ENCODE peak calls at places on chromosomes 3 and 15, in four cellular contexts. A is H1, X is HCT116, D is HepG2. C is an unnamed sample.

GRCh38 chr15:33068007-33068441 is 126.5 kb downstream of the FMN1 start:
- DNase-seq in A (no peak), X (no peak), D (peak), C (no peak)

GRCh38 chr3:156635973-156636372 is 38.4 kb upstream of the TIPARP start:
- DNase-seq in A (no peak), X (no peak), D (no peak), C (no peak)

GRCh38 chr3:187798126-187798525 is 52.9 kb upstream of the BCL6 start:
- DNase-seq in A (no peak), X (no peak), D (no peak), C (no peak)

GRCh38 chr15:77454265-77454664 is 33.6 kb downstream of the HMG20A start:
- DNase-seq in A (no peak), X (no peak), D (no peak), C (no peak)

GRCh38 chr15:65916664-65917406 is 47.5 kb downstream of the RAB11A start:
- DNase-seq in A (peak), X (no peak), D (peak), C (peak)

GRCh38 chr15:91152896-91153581 is 53.0 kb downstream of the SV2B start:
- DNase-seq in A (no peak), X (no peak), D (no peak), C (no peak)

GRCh38 chr3:128753715-128754114 is 27.7 kb downstream of the RAB7A start:
- DNase-seq in A (no peak), X (no peak), D (no peak), C (no peak)

GRCh38 chr3:21752749-21753347 is 1.8 kb upstream of the ZNF385D start:
- DNase-seq in A (no peak), X (no peak), D (peak), C (peak)

GRCh38 chr15:78810377-78811123 is 714 bp downstream of the ADAMTS7 start:
- DNase-seq in A (peak), X (no peak), D (no peak), C (no peak)

GRCh38 chr3:127015282-127016042 is 32.5 kb downstream of the PLXNA1 start:
- DNase-seq in A (no peak), X (no peak), D (no peak), C (peak)

GRCh38 chr3:34956511-34956910 is 682.8 kb upstream of the ARPP21 start:
- DNase-seq in A (no peak), X (no peak), D (no peak), C (no peak)

GRCh38 chr3:155714295-155714718 is 30.6 kb downstream of the PLCH1 start:
- DNase-seq in A (no peak), X (no peak), D (peak), C (no peak)

GRCh38 chr3:43378066-43378935 is 92.0 kb downstream of the SNRK start:
- DNase-seq in A (no peak), X (peak), D (peak), C (peak)

GRCh38 chr3:189635385-189635784 is 4.2 kb downstream of the TP63 start:
- DNase-seq in A (no peak), X (no peak), D (no peak), C (peak)

GRCh38 chr3:169133178-169134161 is 530.0 kb downstream of the MECOM start:
- DNase-seq in A (no peak), X (no peak), D (no peak), C (no peak)

GRCh38 chr3:11548721-11549131 is 95.0 kb downstream of the VGLL4 start:
- DNase-seq in A (no peak), X (peak), D (no peak), C (no peak)

GRCh38 chr3:184733181-184733580 is 21.3 kb upstream of the MAGEF1 start:
- DNase-seq in A (peak), X (no peak), D (no peak), C (no peak)

GRCh38 chr3:128198313-128198712 is 45.0 kb downstream of the EEFSEC start:
- DNase-seq in A (no peak), X (no peak), D (peak), C (peak)

GRCh38 chr3:187044206-187044605 is 95.1 kb downstream of the RPL39L start:
- DNase-seq in A (no peak), X (no peak), D (no peak), C (no peak)

GRCh38 chr3:40047406-40047805 is 238.0 kb downstream of the MYRIP start:
- DNase-seq in A (no peak), X (no peak), D (no peak), C (no peak)

GRCh38 chr15:101134780-101135179 is 117.1 kb downstream of the CHSY1 start:
- DNase-seq in A (no peak), X (no peak), D (no peak), C (no peak)

GRCh38 chr3:140219161-140219745 is 284.3 kb downstream of the CLSTN2 start:
- DNase-seq in A (no peak), X (no peak), D (no peak), C (no peak)

GRCh38 chr3:167887096-167887495 is 151.6 kb downstream of the SERPINI1 start:
- DNase-seq in A (no peak), X (no peak), D (peak), C (no peak)

GRCh38 chr3:46946856-46947544 is 29.5 kb downstream of the CCDC12 start:
- DNase-seq in A (no peak), X (no peak), D (peak), C (no peak)

DNA sequence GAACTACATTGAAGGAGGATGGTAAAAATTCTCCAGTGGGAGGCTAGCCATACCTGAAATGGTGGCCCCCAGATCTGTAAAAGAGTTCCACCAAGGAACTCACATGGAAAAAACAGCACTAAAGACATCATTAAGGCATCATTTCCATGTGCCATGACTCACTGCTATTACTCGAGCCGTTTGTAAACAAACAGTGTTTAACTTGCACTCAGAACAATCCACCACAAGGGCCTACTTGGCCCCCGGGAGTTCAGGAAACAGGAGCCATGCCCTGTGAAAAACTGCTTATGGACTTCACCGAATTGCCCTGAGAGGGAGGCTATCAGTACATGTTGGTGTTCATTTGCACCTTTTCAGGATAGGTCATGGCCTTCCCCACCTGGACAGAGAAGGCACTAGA is 18.2 kb downstream of the CCR4 start:
- DNase-seq in A (no peak), X (no peak), D (peak), C (no peak)
- TF ChIP-seq YY1 in A (no peak), X (no peak), D (no peak), C (no peak)

GRCh38 chr3:132710311-132710710 is 11.9 kb downstream of the NPHP3 start:
- DNase-seq in A (no peak), X (no peak), D (no peak), C (no peak)
- H3K9ac ChIP-seq in A (no peak), X (no peak), D (no peak), C (no peak)

GRCh38 chr3:67318162-67318561 is 320.1 kb downstream of the KBTBD8 start:
- DNase-seq in A (no peak), X (no peak), D (no peak), C (no peak)
- H3K4me3 ChIP-seq in A (no peak), X (no peak), D (no peak), C (no peak)

DNA sequence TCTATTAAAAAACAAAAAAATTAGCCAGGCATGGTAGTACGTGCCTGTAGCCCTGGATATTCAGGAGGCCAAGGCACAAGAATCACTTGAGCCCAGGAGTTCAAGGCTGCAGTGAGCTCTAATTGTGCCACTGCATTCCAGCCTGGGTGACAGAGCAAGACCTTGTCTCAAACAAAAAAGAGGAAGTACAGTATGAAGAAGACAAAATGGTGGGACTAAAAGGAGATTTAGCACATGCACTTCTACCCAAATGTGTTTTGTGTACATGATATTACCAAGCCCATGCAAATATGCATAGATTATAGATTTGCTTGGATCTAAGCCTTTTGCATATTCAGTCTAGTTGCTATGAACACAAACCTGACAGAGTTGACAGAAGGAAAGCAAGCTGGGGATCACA is 49.2 kb downstream of the TGM4 start:
- DNase-seq in A (no peak), X (no peak), D (no peak), C (no peak)
- TF ChIP-seq YY1 in A (no peak), X (no peak), D (no peak), C (no peak)

DNA sequence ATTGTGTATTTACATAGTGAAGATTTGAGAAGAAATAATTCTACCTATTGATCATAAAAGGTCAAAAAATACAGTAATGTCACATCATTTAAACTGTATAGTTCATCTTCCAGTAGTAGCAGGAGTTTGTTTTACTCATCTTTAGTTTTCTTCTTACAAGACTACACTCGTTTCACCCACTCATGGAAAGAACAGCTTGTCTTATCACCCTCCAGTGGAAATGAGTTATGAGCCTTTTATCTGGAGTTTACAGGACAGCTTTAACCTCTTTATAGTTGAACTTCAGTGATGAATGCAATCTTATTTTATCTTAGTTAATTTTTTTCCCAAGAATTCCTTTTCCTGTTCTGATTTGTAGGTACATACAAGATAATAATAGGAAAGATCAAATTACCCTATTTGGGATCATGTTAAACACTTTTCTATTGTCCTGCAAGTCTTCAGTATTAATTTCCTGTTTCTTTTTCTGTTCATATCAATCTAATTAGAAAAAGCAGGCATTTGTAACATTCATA is 36.8 kb downstream of the RBMS3 start:
- DNase-seq in A (no peak), X (no peak), D (no peak), C (no peak)
- H3K9ac ChIP-seq in A (no peak), X (no peak), D (no peak), C (no peak)

DNA sequence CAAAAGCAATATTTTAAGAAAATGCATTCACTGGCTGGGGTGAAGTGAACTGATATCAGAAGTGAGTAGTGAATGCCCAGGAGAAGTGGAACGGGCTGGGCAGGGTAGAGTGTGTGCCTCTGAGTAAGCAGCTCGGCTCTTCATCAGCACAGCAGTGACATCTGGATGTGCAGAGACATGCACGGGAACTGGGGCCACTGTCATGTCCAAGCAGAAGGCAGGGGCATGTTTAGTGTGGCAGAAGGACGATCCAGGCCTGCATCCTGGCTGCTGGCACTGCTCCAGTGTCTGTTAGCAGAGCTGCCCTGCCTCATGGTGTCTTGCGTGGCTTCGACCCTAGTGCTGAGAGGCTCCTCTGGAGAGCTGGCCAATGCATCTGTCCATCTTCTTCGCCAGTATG is 305.6 kb upstream of the LRRFIP2 start:
- DNase-seq in A (no peak), X (no peak), D (no peak), C (no peak)
- H3K4me3 ChIP-seq in A (no peak), X (no peak), D (no peak), C (no peak)

DNA sequence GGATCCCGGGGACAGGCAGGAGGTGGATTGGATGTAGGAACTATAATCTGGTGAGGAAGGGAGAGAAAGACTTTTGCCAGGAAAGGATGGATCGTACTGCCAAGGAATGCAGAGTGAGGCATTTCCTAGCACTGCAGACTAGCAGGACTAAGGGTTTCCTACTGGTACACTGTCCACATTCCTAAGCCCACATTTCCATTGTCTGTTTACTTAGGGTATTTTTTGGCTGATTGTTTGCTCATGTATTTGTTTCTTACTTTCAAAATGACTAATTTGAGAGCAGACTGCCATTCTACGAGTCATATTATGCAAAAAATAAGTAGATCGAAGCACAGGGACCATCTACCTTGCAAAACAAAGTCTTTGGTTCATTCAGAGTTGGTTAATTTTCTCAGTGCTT is 1029.5 kb upstream of the NR2F2 start:
- DNase-seq in A (no peak), X (no peak), D (no peak), C (no peak)
- TF ChIP-seq YY1 in A (no peak), X (no peak), D (no peak), C (no peak)

C was measured in NT2/D1.